ENCODE peak calls at places on chromosome 22, in four cellular contexts. I, E, Y and O are unnamed samples.

GRCh38 chr22:42217752-42218280 is 52.6 kb downstream of the TCF20 start:
- DNase-seq in I (no peak), E (no peak), Y (no peak), O (no peak)

GRCh38 chr22:19448076-19448607 is 631 bp upstream of the C22orf39 start:
- DNase-seq in I (peak), E (no peak), Y (peak), O (peak)

GRCh38 chr22:50114221-50114981 is 24.6 kb downstream of the MOV10L1 start:
- DNase-seq in I (no peak), E (no peak), Y (peak), O (no peak)

GRCh38 chr22:29269731-29270474 is 1.8 kb downstream of the EWSR1 start:
- DNase-seq in I (peak), E (no peak), Y (no peak), O (no peak)

GRCh38 chr22:24554316-24555159 is at the start of gene GUCD1:
- DNase-seq in I (no peak), E (no peak), Y (no peak), O (no peak)

GRCh38 chr22:29914165-29914564 is 31.2 kb downstream of the MTMR3 start:
- DNase-seq in I (no peak), E (no peak), Y (peak), O (no peak)

GRCh38 chr22:47297261-47298016 is 535.0 kb downstream of the TBC1D22A start:
- DNase-seq in I (no peak), E (no peak), Y (peak), O (no peak)

GRCh38 chr22:28246392-28246791 is 327.3 kb upstream of the PITPNB start:
- DNase-seq in I (no peak), E (no peak), Y (no peak), O (no peak)

GRCh38 chr22:30516731-30517130 is 11.2 kb upstream of the SEC14L4 start:
- DNase-seq in I (no peak), E (no peak), Y (no peak), O (no peak)

GRCh38 chr22:30607939-30608338 is 965 bp downstream of the TCN2 start:
- DNase-seq in I (no peak), E (no peak), Y (no peak), O (no peak)

GRCh38 chr22:46900549-46900948 is 138.1 kb downstream of the TBC1D22A start:
- DNase-seq in I (no peak), E (no peak), Y (no peak), O (no peak)

GRCh38 chr22:45563362-45564040 is 60.8 kb downstream of the FBLN1 start:
- DNase-seq in I (no peak), E (no peak), Y (no peak), O (no peak)
- TF ChIP-seq PBX3 in I (no peak), E (no peak), Y (no peak), O (no peak)

GRCh38 chr22:39108487-39108886 is 11.4 kb downstream of the APOBEC3H start:
- DNase-seq in I (no peak), E (no peak), Y (no peak), O (no peak)
- H3K4me3 ChIP-seq in I (no peak), E (no peak), Y (no peak), O (no peak)

GRCh38 chr22:17980638-17981051 is 43.7 kb downstream of the MICAL3 start:
- DNase-seq in I (no peak), E (no peak), Y (peak), O (no peak)
- TF ChIP-seq EP300 in I (no peak), E (no peak), Y (no peak), O (no peak)

DNA sequence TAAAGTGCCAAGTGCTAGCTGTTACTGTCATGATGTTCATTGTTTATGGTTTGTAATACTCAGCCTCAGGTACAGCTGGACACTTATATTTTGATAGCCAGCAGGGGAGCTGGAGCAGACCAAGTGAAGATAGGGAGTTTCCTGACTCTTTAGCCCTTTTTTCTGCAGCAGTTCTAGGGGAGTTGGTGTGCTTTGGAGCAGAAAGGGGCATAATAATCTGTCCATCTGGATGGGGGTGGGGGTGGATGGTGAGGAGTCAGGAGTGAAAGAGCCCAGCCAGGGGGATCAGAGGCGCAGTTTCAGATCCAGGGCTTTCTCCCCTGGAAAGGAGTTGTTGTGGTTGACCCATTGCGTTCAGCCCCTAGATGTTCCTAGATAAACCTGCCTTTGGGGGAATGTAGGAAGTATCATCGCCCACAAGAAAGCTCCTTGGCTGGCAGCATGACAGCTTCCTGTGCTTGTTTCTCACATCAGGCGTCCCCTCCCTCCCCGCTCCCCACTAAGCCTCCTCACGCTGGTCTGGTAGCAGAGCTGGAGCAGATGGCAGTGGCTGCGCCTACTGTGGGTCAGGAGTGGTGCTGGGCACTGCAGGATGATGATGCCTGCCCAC is 41.9 kb downstream of the MED15 start:
- DNase-seq in I (no peak), E (no peak), Y (no peak), O (no peak)
- TF ChIP-seq PBX3 in I (no peak), E (no peak), Y (no peak), O (no peak)